ENCODE peak calls at places on chromosomes 4 and X, in nine cellular contexts. J, U, O, E, I, K, T, H and A are unnamed samples.

GRCh38 chr4:146398404-146398803 is 123.3 kb downstream of the SLC10A7 start:
- DNase-seq in O (no peak), K (no peak), J (no peak), H (no peak), E (no peak), T (no peak), U (no peak), I (no peak), A (no peak)

GRCh38 chr4:104750008-104750407 is 255.3 kb upstream of the CXXC4 start:
- DNase-seq in K (no peak), O (no peak), U (no peak), H (no peak), E (no peak), T (no peak), J (no peak), I (no peak), A (no peak)

GRCh38 chrX:121641560-121641959 is 594.1 kb downstream of the GLUD2 start:
- DNase-seq in O (no peak), I (no peak), U (no peak), T (no peak), E (no peak), H (no peak), J (no peak), K (no peak), A (no peak)

GRCh38 chr4:107035711-107036601 is at the start of gene DKK2:
- DNase-seq in O (peak; percentile 48), I (no peak), U (no peak), T (peak; percentile 66), J (peak; percentile 43), H (peak; percentile 45), E (peak; percentile 67), K (peak; percentile 45), A (no peak)

GRCh38 chr4:75672461-75673026 is 667 bp downstream of the G3BP2 start:
- DNase-seq in J (peak; percentile 71), K (peak; percentile 67), H (peak; percentile 67), E (peak; percentile 84), T (peak; percentile 74), U (peak; percentile 13), O (peak; percentile 91), I (peak; percentile 75), A (peak; percentile 31)

GRCh38 chrX:74452199-74452481 is 30.8 kb downstream of the SLC16A2 start:
- DNase-seq in O (no peak), E (no peak), T (no peak), I (no peak), J (no peak), H (no peak), U (no peak), K (no peak), A (no peak)

GRCh38 chr4:141131738-141132688 is 1.3 kb downstream of the RNF150 start:
- DNase-seq in T (peak; percentile 59), O (peak; percentile 79), J (peak; percentile 31), H (no peak), I (no peak), E (peak; percentile 74), K (peak; percentile 53), U (no peak), A (no peak)

GRCh38 chr4:41192136-41192535 is 22.2 kb downstream of the APBB2 start:
- DNase-seq in T (no peak), H (no peak), J (no peak), K (no peak), E (no peak), I (no peak), U (no peak), O (no peak), A (no peak)

GRCh38 chr4:104532677-104533076 is 38.0 kb upstream of the CXXC4 start:
- DNase-seq in I (no peak), J (no peak), E (peak; percentile 47), K (no peak), H (no peak), O (no peak), U (no peak), T (no peak), A (no peak)

GRCh38 chr4:142637654-142638053 is 208.4 kb downstream of the INPP4B start:
- DNase-seq in O (no peak), J (no peak), K (no peak), I (no peak), U (no peak), E (no peak), H (no peak), T (no peak), A (no peak)

GRCh38 chr4:114378306-114378903 is 220.2 kb upstream of the UGT8 start:
- DNase-seq in O (no peak), U (no peak), E (no peak), J (peak; percentile 49), K (no peak), I (no peak), H (no peak), T (no peak), A (no peak)

GRCh38 chrX:137313627-137314026 is 252.3 kb upstream of the ZIC3 start:
- DNase-seq in I (no peak), E (no peak), H (no peak), U (no peak), K (no peak), T (no peak), J (no peak), O (no peak), A (no peak)

GRCh38 chr4:24024157-24024556 is 134.3 kb upstream of the PPARGC1A start:
- DNase-seq in U (no peak), T (no peak), J (no peak), K (no peak), H (no peak), E (no peak), I (no peak), O (no peak), A (no peak)

DNA sequence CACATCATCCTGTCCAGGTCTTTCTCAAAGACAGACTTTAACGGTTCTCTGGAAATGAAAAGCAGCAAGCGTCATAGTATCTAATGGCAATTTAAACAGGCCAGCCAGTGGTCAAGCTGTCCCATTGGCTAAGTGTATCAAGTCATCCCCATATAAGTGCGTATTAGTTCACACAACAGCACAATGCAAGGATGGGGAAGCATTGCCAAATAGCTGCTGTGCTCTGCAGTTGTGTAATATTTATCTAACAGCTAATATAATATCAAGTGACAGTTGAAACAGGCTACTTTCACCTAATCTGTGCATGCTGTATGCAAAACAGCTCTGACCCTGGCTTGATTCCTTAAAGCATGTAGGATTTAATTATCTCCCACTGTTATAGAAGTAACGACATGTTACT is 134.8 kb upstream of the PPARGC1A start:
- DNase-seq in H (no peak), I (no peak), T (no peak), E (no peak), O (no peak), K (no peak), U (no peak), J (peak; percentile 16), A (no peak)
- H3K4me3 ChIP-seq in H (no peak overlapping the region), I (no peak overlapping the region), T (no peak overlapping the region), E (no peak overlapping the region), O (no peak overlapping the region), K (no peak overlapping the region), U (no peak overlapping the region), J (no peak overlapping the region), A (no peak overlapping the region)

GRCh38 chr4:26094076-26094475 is 180.1 kb downstream of the SMIM20 start:
- DNase-seq in H (no peak), T (no peak), I (no peak), K (no peak), O (no peak), E (no peak), U (no peak), J (no peak), A (no peak)
- H3K9me3 ChIP-seq in H (no peaks in the 10 kb centered on the region), T (peaks cover 7% of the 10 kb centered on the region), I (no peaks in the 10 kb centered on the region), K (no peaks in the 10 kb centered on the region), O (peaks cover 2% of the 10 kb centered on the region), E (peaks cover 10% of the 10 kb centered on the region), U (peaks cover 20% of the 10 kb centered on the region), J (no peaks in the 10 kb centered on the region), A (no peaks in the 10 kb centered on the region)

DNA sequence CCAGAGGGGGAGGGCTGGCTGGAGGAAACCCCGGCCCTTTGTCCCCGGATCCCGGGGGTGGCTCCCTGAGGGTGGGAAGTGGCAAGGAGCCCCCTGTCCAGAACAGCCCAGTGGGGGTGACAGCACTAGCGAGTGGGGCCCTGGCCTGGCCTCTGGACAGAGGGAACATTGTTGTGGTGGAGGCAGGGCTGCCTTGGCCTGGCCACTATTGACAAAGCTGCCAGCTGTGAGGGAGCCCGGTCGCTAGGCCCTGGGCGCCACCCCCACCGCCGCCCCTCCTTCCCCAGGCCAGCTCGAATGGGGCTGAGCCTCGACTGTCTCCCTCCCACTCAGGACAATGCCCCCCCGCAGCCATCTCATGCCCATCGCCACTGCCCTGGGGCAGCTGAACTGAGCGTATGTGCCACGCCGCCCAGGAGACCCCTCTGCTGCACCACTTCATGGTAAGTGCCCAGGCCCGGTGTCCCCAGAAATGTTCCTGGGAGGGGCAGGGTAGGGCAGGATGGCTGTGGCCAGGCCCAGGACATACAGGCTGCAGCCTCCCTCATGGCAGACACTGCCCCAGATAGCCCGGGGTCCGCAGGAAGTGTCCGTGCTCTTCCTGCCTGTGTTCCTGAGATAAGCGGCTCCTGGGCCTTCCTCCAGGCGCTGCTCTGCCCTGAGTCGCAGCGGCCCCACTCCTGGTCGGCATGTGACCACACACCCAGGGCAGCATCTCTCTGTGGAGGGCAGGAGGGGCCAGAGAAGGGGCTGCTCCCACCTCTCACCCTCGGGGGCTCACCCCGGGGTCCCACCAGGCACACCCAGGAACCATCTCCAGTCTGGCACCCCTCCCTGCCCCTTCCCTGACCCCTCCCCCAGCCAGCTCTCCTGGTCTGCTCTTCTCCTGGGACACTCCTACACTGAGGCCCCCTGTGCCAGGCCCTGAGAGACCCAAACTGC is 1.4 kb downstream of the PLXNB3 start:
- DNase-seq in E (peak; percentile 47), O (peak; percentile 46), H (no peak), T (no peak), I (no peak), U (no peak), K (no peak), J (no peak), A (no peak)
- H3K4me1 ChIP-seq in E (no peaks in the 10 kb centered on the region), O (no peaks in the 10 kb centered on the region), H (peaks cover 26% of the 10 kb centered on the region), T (no peaks in the 10 kb centered on the region), I (peaks cover 10% of the 10 kb centered on the region), U (peaks cover 2% of the 10 kb centered on the region), K (peaks cover 5% of the 10 kb centered on the region), J (peaks cover 5% of the 10 kb centered on the region), A (no peaks in the 10 kb centered on the region)

GRCh38 chrX:139931646-139932076 is 1.2 kb downstream of the ATP11C start:
- DNase-seq in I (no peak), E (peak; percentile 53), O (no peak), H (no peak), U (no peak), J (no peak), T (no peak), K (no peak), A (no peak)
- H3K4me3 ChIP-seq in I (peak overlapping the region; percentile 86), E (peak overlapping the region; percentile 79), O (peak overlapping the region; percentile 50), H (peak overlapping the region; percentile 91), U (peak overlapping the region; percentile 47), J (peak overlapping the region; percentile 70), T (peak overlapping the region; percentile 79), K (peak overlapping the region; percentile 51), A (peak overlapping the region; percentile 84)

DNA sequence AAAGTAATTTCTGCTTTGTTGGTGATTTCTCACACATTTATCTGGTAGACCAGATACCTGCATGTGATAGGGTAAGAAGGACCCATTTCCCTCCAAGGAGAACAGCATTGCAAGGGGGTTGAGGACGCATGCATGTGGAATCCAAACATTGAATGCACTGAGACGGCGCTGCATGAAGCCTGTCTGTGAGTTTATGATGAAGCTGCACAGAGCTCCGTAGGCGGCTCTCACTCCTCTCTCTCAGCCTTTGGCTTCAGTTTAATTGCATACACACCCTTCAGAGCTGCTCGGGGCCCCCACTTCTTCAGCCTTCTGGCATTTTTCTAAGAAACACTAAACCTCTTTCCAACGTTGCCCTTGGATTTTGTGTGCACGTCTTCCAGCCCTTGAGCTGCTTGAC is 176.7 kb downstream of the DHRSX start:
- DNase-seq in T (no peak), O (no peak), K (no peak), E (no peak), J (no peak), H (no peak), I (no peak), U (no peak), A (no peak)
- H3K9me3 ChIP-seq in T (no peaks in the 10 kb centered on the region), O (no peaks in the 10 kb centered on the region), K (no peaks in the 10 kb centered on the region), E (no peaks in the 10 kb centered on the region), J (no peaks in the 10 kb centered on the region), H (no peaks in the 10 kb centered on the region), I (no peaks in the 10 kb centered on the region), U (no peaks in the 10 kb centered on the region), A (no peaks in the 10 kb centered on the region)